ENCODE peak calls at places on chromosomes 11 and 22, in four cellular contexts. One of them, this sample, is unnamed.
A peak's percentile ranks its signal among the peaks of the same experiment; 100 is the strongest.

GRCh38 chr11:8794126-8794525 is 111.5 kb downstream of the RPL27A start:
- DNase-seq in H1: no peak
- DNase-seq in HepG2: no peak
- DNase-seq in K562: no peak
- DNase-seq in this sample: no peak

GRCh38 chr11:126007263-126007662 is 55.4 kb downstream of the CDON start:
- DNase-seq in K562: no peak
- DNase-seq in H1: no peak
- DNase-seq in HepG2: peak; percentile 47
- DNase-seq in this sample: no peak

GRCh38 chr11:72000591-72000867 is 1.8 kb downstream of the IL18BP start:
- DNase-seq in K562: no peak
- DNase-seq in HepG2: no peak
- DNase-seq in H1: no peak
- DNase-seq in this sample: no peak

GRCh38 chr11:132744771-132745170 is 787.5 kb downstream of the OPCML start:
- DNase-seq in H1: no peak
- DNase-seq in HepG2: no peak
- DNase-seq in K562: no peak
- DNase-seq in this sample: no peak

GRCh38 chr11:75492181-75492820 is 33.4 kb downstream of the GDPD5 start:
- DNase-seq in HepG2: no peak
- DNase-seq in K562: no peak
- DNase-seq in H1: no peak
- DNase-seq in this sample: no peak

GRCh38 chr11:123216249-123216648 is 21.2 kb upstream of the CLMP start:
- DNase-seq in H1: no peak
- DNase-seq in K562: no peak
- DNase-seq in HepG2: no peak
- DNase-seq in this sample: no peak

GRCh38 chr22:46246178-46246577 is 3.9 kb downstream of the CDPF1 start:
- DNase-seq in K562: no peak
- DNase-seq in H1: no peak
- DNase-seq in HepG2: no peak
- DNase-seq in this sample: no peak

GRCh38 chr11:131739243-131739882 is 368.9 kb downstream of the NTM start:
- DNase-seq in H1: no peak
- DNase-seq in HepG2: no peak
- DNase-seq in K562: no peak
- DNase-seq in this sample: no peak

GRCh38 chr11:35327829-35328228 is 91.5 kb downstream of the SLC1A2 start:
- DNase-seq in HepG2: no peak
- DNase-seq in H1: no peak
- DNase-seq in K562: no peak
- DNase-seq in this sample: no peak

GRCh38 chr11:65625628-65626342 is 10.2 kb downstream of the PCNX3 start:
- DNase-seq in HepG2: no peak
- DNase-seq in H1: peak; percentile 70
- DNase-seq in K562: peak; percentile 32
- DNase-seq in this sample: no peak

GRCh38 chr22:32796865-32797573 is 4.5 kb upstream of the TIMP3 start:
- DNase-seq in H1: peak; percentile 84
- DNase-seq in HepG2: peak; percentile 44
- DNase-seq in K562: peak; percentile 65
- DNase-seq in this sample: no peak

GRCh38 chr11:60982184-60982583 is 10.7 kb downstream of the CD6 start:
- DNase-seq in H1: no peak
- DNase-seq in HepG2: no peak
- DNase-seq in K562: no peak
- DNase-seq in this sample: no peak

GRCh38 chr11:129613076-129613475 is 202.6 kb upstream of the TMEM45B start:
- DNase-seq in HepG2: no peak
- DNase-seq in H1: no peak
- DNase-seq in K562: no peak
- DNase-seq in this sample: no peak

GRCh38 chr11:119721129-119722120 is 7.6 kb downstream of the NECTIN1 start:
- DNase-seq in K562: peak; percentile 43
- DNase-seq in HepG2: peak; percentile 67
- DNase-seq in H1: peak; percentile 77
- DNase-seq in this sample: no peak

GRCh38 chr22:27680636-27681035 is 120.9 kb downstream of the MN1 start:
- DNase-seq in HepG2: no peak
- DNase-seq in K562: no peak
- DNase-seq in H1: no peak
- DNase-seq in this sample: no peak

GRCh38 chr22:17952273-17952801 is 72.0 kb downstream of the MICAL3 start:
- DNase-seq in K562: no peak
- DNase-seq in HepG2: no peak
- DNase-seq in H1: no peak
- DNase-seq in this sample: no peak

GRCh38 chr22:45584121-45584570 is 81.5 kb downstream of the FBLN1 start:
- DNase-seq in K562: no peak
- DNase-seq in H1: no peak
- DNase-seq in HepG2: no peak
- DNase-seq in this sample: no peak

GRCh38 chr11:112226062-112226921 is at the start of gene PTS:
- DNase-seq in HepG2: peak; percentile 79
- DNase-seq in H1: peak; percentile 82
- DNase-seq in K562: peak; percentile 95
- DNase-seq in this sample: peak; percentile 64

GRCh38 chr22:24681236-24681635 is 78.2 kb downstream of the GGT1 start:
- DNase-seq in HepG2: no peak
- DNase-seq in H1: no peak
- DNase-seq in K562: no peak
- DNase-seq in this sample: no peak

GRCh38 chr22:33188316-33188715 is 130.1 kb upstream of the SYN3 start:
- DNase-seq in K562: no peak
- DNase-seq in H1: no peak
- DNase-seq in HepG2: no peak
- DNase-seq in this sample: no peak

GRCh38 chr22:45678961-45679912 is 7.6 kb downstream of the ATXN10 start:
- DNase-seq in K562: no peak
- DNase-seq in H1: no peak
- DNase-seq in HepG2: no peak
- DNase-seq in this sample: peak; percentile 51

GRCh38 chr11:10895285-10895684 is 37.4 kb upstream of the ZBED5 start:
- DNase-seq in H1: no peak
- DNase-seq in K562: no peak
- DNase-seq in HepG2: no peak
- DNase-seq in this sample: no peak

GRCh38 chr11:134014502-134014901 is 54.4 kb upstream of the JAM3 start:
- DNase-seq in H1: no peak
- DNase-seq in K562: no peak
- DNase-seq in HepG2: no peak
- DNase-seq in this sample: no peak

GRCh38 chr22:21047730-21048129 is 2.0 kb downstream of the LRRC74B start:
- DNase-seq in HepG2: no peak
- DNase-seq in H1: no peak
- DNase-seq in K562: no peak
- DNase-seq in this sample: no peak

GRCh38 chr22:17888439-17888838 is 114.2 kb upstream of the BID start:
- DNase-seq in K562: no peak
- DNase-seq in H1: no peak
- DNase-seq in HepG2: no peak
- DNase-seq in this sample: no peak

GRCh38 chr11:123357353-123357989 is 72.6 kb upstream of the GRAMD1B start:
- DNase-seq in K562: no peak
- DNase-seq in HepG2: no peak
- DNase-seq in H1: no peak
- DNase-seq in this sample: no peak

GRCh38 chr11:12701815-12702214 is 27.6 kb downstream of the TEAD1 start:
- DNase-seq in HepG2: no peak
- DNase-seq in H1: no peak
- DNase-seq in K562: no peak
- DNase-seq in this sample: no peak

GRCh38 chr11:12704049-12704448 is 29.8 kb downstream of the TEAD1 start:
- DNase-seq in HepG2: no peak
- DNase-seq in K562: no peak
- DNase-seq in H1: no peak
- DNase-seq in this sample: no peak

GRCh38 chr11:12705874-12706273 is 31.7 kb downstream of the TEAD1 start:
- DNase-seq in K562: no peak
- DNase-seq in H1: no peak
- DNase-seq in HepG2: no peak
- DNase-seq in this sample: no peak

GRCh38 chr11:12706531-12707499 is 32.6 kb downstream of the TEAD1 start:
- DNase-seq in K562: peak; percentile 63
- DNase-seq in HepG2: peak; percentile 57
- DNase-seq in H1: no peak
- DNase-seq in this sample: no peak

DNA sequence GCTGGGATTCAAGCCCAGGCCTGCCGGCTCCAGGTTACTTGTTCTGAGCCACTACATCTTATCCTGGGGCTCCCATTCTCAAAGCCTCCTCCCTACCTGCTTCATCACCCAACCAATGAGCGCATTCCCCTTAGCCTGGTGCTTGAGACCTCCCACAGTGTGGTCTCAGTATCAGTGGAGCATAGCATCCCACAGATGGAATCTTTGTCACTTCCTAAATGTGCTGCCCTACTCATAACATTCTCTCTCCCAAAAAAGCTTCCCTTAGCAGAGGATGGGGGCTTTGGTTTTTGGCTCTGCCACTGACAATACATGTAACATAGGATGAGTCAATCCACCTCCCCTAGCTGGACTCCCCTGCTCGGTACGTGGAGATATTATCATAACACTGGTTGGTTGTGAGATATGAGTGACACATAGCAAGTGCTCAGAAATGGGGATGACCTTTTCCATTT is 28.8 kb downstream of the TEAD1 start:
- DNase-seq in K562: no peak
- DNase-seq in H1: no peak
- DNase-seq in HepG2: no peak
- DNase-seq in this sample: no peak
- H3K4me1 ChIP-seq in K562: peaks cover 3% of the 10 kb centered on the region
- H3K4me1 ChIP-seq in H1: peaks cover 20% of the 10 kb centered on the region
- H3K4me1 ChIP-seq in HepG2: peaks cover 26% of the 10 kb centered on the region
- H3K4me1 ChIP-seq in this sample: no peaks in the 10 kb centered on the region

GRCh38 chr22:50262460-50262911 is 1.0 kb upstream of the MAPK12 start:
- DNase-seq in H1: no peak
- DNase-seq in K562: peak; percentile 53
- DNase-seq in HepG2: peak; percentile 28
- DNase-seq in this sample: no peak

GRCh38 chr22:50259302-50259701 is 2.2 kb downstream of the MAPK12 start:
- DNase-seq in H1: no peak
- DNase-seq in HepG2: no peak
- DNase-seq in K562: no peak
- DNase-seq in this sample: no peak

GRCh38 chr22:50261615-50262459 is at the start of gene MAPK12:
- DNase-seq in K562: peak; percentile 81
- DNase-seq in H1: peak; percentile 76
- DNase-seq in HepG2: no peak
- DNase-seq in this sample: no peak

GRCh38 chr22:50260434-50260800 is 1.1 kb downstream of the MAPK12 start:
- DNase-seq in HepG2: no peak
- DNase-seq in H1: no peak
- DNase-seq in K562: no peak
- DNase-seq in this sample: no peak

DNA sequence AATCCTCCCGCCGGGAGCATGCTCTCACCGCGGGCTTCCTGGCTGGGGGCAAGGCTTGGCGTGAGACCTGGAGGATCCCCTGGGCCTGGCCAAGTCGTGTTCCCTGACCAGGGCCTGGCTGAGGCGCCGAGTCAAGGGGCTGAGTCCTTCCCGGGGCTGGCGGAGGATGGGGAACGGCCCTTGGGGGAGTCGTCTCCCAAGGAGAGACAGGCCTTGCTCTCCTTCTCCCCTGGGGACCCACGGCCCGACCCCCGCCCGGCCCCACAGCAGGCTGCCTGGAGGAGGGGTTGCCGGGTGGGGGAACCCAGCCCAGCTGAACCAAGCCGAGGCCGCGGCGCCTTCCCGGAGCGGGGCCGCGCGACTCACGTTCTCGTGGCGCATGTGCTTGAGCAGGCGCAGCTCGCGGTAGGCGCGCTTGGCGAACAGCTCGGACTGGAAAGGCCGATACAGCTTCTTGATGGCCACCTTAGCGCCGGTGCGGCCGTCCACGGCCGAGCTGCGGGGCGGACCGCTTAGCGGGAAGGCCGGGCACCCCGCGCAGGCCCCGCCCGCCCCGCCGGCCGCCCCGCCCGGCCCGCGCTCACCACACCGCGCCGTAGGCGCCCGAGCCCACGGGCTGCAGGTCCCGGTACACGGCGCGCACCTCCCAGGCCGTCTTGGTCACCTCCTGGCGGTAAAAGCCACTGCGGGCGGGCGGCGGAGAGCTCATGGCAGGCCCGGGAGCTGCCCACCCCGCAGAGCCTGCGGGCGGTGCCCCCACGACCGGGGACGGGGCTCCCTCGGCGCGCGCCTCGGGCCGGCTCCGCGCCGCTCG is 475 bp downstream of the MAPK12 start:
- DNase-seq in H1: peak; percentile 72
- DNase-seq in K562: peak; percentile 64
- DNase-seq in HepG2: no peak
- DNase-seq in this sample: no peak
- TF ChIP-seq CBX5 in H1: no peak
- TF ChIP-seq CBX5 in K562: no peak
- TF ChIP-seq CBX5 in HepG2: no peak
- TF ChIP-seq CBX5 in this sample: no peak

GRCh38 chr11:12284321-12285050 is 92.9 kb upstream of the PARVA start:
- DNase-seq in K562: no peak
- DNase-seq in HepG2: no peak
- DNase-seq in H1: peak; percentile 19
- DNase-seq in this sample: no peak

GRCh38 chr11:12287009-12287373 is 90.4 kb upstream of the PARVA start:
- DNase-seq in H1: peak; percentile 31
- DNase-seq in K562: no peak
- DNase-seq in HepG2: peak; percentile 36
- DNase-seq in this sample: no peak

GRCh38 chr11:12285811-12286222 is 91.6 kb upstream of the PARVA start:
- DNase-seq in H1: peak; percentile 30
- DNase-seq in K562: no peak
- DNase-seq in HepG2: no peak
- DNase-seq in this sample: no peak

GRCh38 chr11:12286606-12287005 is 90.8 kb upstream of the PARVA start:
- DNase-seq in HepG2: no peak
- DNase-seq in K562: no peak
- DNase-seq in H1: no peak
- DNase-seq in this sample: no peak

GRCh38 chr11:12285106-12285505 is 92.3 kb upstream of the PARVA start:
- DNase-seq in H1: no peak
- DNase-seq in HepG2: no peak
- DNase-seq in K562: no peak
- DNase-seq in this sample: no peak
- TF ChIP-seq BRCA1 in H1: no peak
- TF ChIP-seq BRCA1 in HepG2: no peak
- TF ChIP-seq BRCA1 in K562: no peak
- TF ChIP-seq BRCA1 in this sample: no peak

DNA sequence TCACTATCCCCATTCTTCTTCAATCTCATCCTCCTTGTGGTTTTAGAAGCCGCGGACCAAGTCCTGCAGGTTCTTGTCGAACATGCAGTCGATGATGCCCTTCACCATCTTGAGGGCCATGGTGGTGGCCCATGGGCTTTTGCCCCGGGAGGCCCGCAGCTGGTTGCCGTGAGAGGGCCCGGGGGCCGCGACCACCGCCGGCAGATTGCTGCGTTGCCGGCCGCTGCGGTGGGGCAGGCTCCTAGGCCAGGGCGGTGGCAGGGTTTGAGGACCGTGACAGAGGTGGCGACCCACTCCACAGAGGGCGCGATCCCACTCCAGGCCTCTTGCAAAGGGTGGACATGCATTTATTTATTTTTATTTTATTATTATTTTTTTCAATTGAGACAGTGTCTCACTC is 67.0 kb downstream of the APOL5 start:
- DNase-seq in H1: no peak
- DNase-seq in HepG2: no peak
- DNase-seq in K562: no peak
- DNase-seq in this sample: no peak
- H3K4me1 ChIP-seq in H1: peaks cover 4% of the 10 kb centered on the region
- H3K4me1 ChIP-seq in HepG2: no peaks in the 10 kb centered on the region
- H3K4me1 ChIP-seq in K562: no peaks in the 10 kb centered on the region
- H3K4me1 ChIP-seq in this sample: no peaks in the 10 kb centered on the region

This sample was measured in GM12878.